ENCODE peak calls at places on chromosomes 2 and 18, in nine cellular contexts. N, O, C, P, T, L, G, W and J are unnamed samples.

GRCh38 chr2:232927041-232927792 is 57.2 kb downstream of the SNORC start:
- DNase-seq in N (no peak), O (peak; percentile 34), C (no peak), P (no peak), T (no peak), L (no peak), G (no peak), W (no peak), J (no peak)

GRCh38 chr2:239245872-239246701 is 154.7 kb downstream of the HDAC4 start:
- DNase-seq in N (no peak), O (no peak), C (no peak), P (no peak), T (no peak), L (no peak), G (no peak), W (no peak), J (no peak)

GRCh38 chr2:28101892-28102291 is 211.4 kb downstream of the BABAM2 start:
- DNase-seq in N (no peak), O (no peak), C (no peak), P (no peak), T (no peak), L (no peak), G (no peak), W (no peak), J (no peak)

GRCh38 chr2:100941646-100942240 is 60.3 kb upstream of the RPL31 start:
- DNase-seq in N (no peak), O (no peak), C (no peak), P (no peak), T (no peak), L (no peak), G (no peak), W (no peak), J (no peak)

GRCh38 chr18:59604877-59605276 is 92.3 kb downstream of the CCBE1 start:
- DNase-seq in N (no peak), O (no peak), C (no peak), P (no peak), T (no peak), L (no peak), G (no peak), W (no peak), J (no peak)

GRCh38 chr2:128069769-128070168 is 21.2 kb upstream of the UGGT1 start:
- DNase-seq in N (no peak), O (no peak), C (no peak), P (no peak), T (no peak), L (no peak), G (no peak), W (no peak), J (no peak)

GRCh38 chr18:31825772-31826171 is 65.1 kb upstream of the SLC25A52 start:
- DNase-seq in N (no peak), O (no peak), C (no peak), P (no peak), T (no peak), L (no peak), G (no peak), W (no peak), J (no peak)

GRCh38 chr2:69946351-69947077 is 14.9 kb downstream of the ASPRV1 start:
- DNase-seq in N (no peak), O (peak; percentile 69), C (peak; percentile 21), P (peak; percentile 26), T (peak; percentile 16), L (peak; percentile 14), G (no peak), W (no peak), J (no peak)

GRCh38 chr2:131641414-131642206 is 113.9 kb downstream of the CCDC74A start:
- DNase-seq in N (no peak), O (no peak), C (no peak), P (no peak), T (no peak), L (no peak), G (no peak), W (no peak), J (no peak)

GRCh38 chr2:182952741-182953450 is 85.4 kb downstream of the NCKAP1 start:
- DNase-seq in N (no peak), O (no peak), C (no peak), P (no peak), T (no peak), L (no peak), G (no peak), W (no peak), J (no peak)